ENCODE peak calls at places on chromosomes 16 and 17, in ten cellular contexts. F is effector memory CD4-positive, alpha-beta T cell; H is heart right ventricle; O is IMR-90; V is ovary; P is neural progenitor cell; T is iPS DF 6.9; Y is osteoblast; E is ascending aorta; I is prostate gland. S is an unnamed sample. For H3K9me3, the result is how much of the 10 kb centered on the place peaks cover.

GRCh38 chr17:38877130-38877851 is 7.4 kb downstream of the LASP1 start:
- DNase-seq in F (no peak), H (no peak), O (no peak), V (peak), P (peak), T (no peak), Y (peak), E (no peak), I (no peak), S (no peak)

GRCh38 chr16:80164881-80165280 is 375.9 kb upstream of the DYNLRB2 start:
- DNase-seq in F (no peak), H (no peak), O (no peak), V (no peak), P (no peak), T (no peak), Y (no peak), E (no peak), I (no peak), S (no peak)

GRCh38 chr17:42744283-42744805 is 496 bp downstream of the EZH1 start:
- DNase-seq in F (peak), H (peak), O (peak), V (peak), P (no peak), T (no peak), Y (peak), E (peak), I (peak), S (peak)

GRCh38 chr17:69402052-69402451 is 12.4 kb upstream of the MAP2K6 start:
- DNase-seq in F (no peak), H (no peak), O (no peak), V (no peak), P (no peak), T (no peak), Y (no peak), E (no peak), I (no peak), S (no peak)

GRCh38 chr17:29567362-29568330 is 809 bp upstream of the ABHD15 start:
- DNase-seq in F (peak), H (peak), O (peak), V (peak), P (peak), T (no peak), Y (peak), E (no peak), I (peak), S (peak)

GRCh38 chr16:88773812-88774291 is 11.2 kb downstream of the PIEZO1 start:
- DNase-seq in F (no peak), H (peak), O (peak), V (peak), P (peak), T (no peak), Y (peak), E (no peak), I (no peak), S (no peak)

GRCh38 chr16:13845232-13845631 is 74.7 kb upstream of the ERCC4 start:
- DNase-seq in F (no peak), H (no peak), O (no peak), V (no peak), P (no peak), T (no peak), Y (no peak), E (no peak), I (no peak), S (no peak)

GRCh38 chr16:84175351-84176081 is 11.3 kb downstream of the TAF1C start:
- DNase-seq in F (no peak), H (no peak), O (peak), V (peak), P (peak), T (peak), Y (peak), E (no peak), I (peak), S (no peak)

GRCh38 chr16:76780556-76780955 is 410.4 kb upstream of the MON1B start:
- DNase-seq in F (no peak), H (no peak), O (no peak), V (no peak), P (no peak), T (no peak), Y (no peak), E (no peak), I (peak), S (no peak)

GRCh38 chr17:75665981-75666380 is 973 bp downstream of the RECQL5 start:
- DNase-seq in F (no peak), H (no peak), O (no peak), V (peak), P (no peak), T (no peak), Y (no peak), E (no peak), I (no peak), S (no peak)

GRCh38 chr16:149024-149675 is 3.3 kb upstream of the HBZ start:
- DNase-seq in F (no peak), H (no peak), O (peak), V (no peak), P (no peak), T (no peak), Y (peak), E (no peak), I (no peak), S (no peak)

GRCh38 chr16:19783363-19783762 is 65.3 kb downstream of the IQCK start:
- DNase-seq in F (no peak), H (no peak), O (no peak), V (no peak), P (no peak), T (no peak), Y (no peak), E (no peak), I (no peak), S (no peak)

GRCh38 chr16:66923247-66923851 is 2.0 kb downstream of the RRAD start:
- DNase-seq in F (no peak), H (peak), O (peak), V (peak), P (no peak), T (no peak), Y (peak), E (peak), I (no peak), S (no peak)

GRCh38 chr16:67164599-67165061 is at the start of gene HSF4:
- DNase-seq in F (no peak), H (no peak), O (no peak), V (peak), P (peak), T (no peak), Y (peak), E (no peak), I (peak), S (no peak)

GRCh38 chr17:62869885-62870580 is 61.9 kb upstream of the MARCHF10 start:
- DNase-seq in F (no peak), H (no peak), O (peak), V (no peak), P (peak), T (peak), Y (peak), E (no peak), I (no peak), S (peak)

GRCh38 chr16:3812469-3813172 is 67.9 kb downstream of the CREBBP start:
- DNase-seq in F (no peak), H (no peak), O (no peak), V (no peak), P (no peak), T (no peak), Y (no peak), E (no peak), I (no peak), S (no peak)

GRCh38 chr16:79316004-79316458 is 284.5 kb downstream of the MAF start:
- DNase-seq in F (no peak), H (no peak), O (no peak), V (no peak), P (no peak), T (no peak), Y (no peak), E (no peak), I (no peak), S (no peak)

GRCh38 chr16:73669535-73670274 is 621.8 kb upstream of the ZFHX3 start:
- DNase-seq in F (no peak), H (no peak), O (no peak), V (no peak), P (no peak), T (no peak), Y (no peak), E (no peak), I (no peak), S (no peak)

GRCh38 chr17:83151056-83151441 is 71.6 kb downstream of the METRNL start:
- DNase-seq in F (no peak), H (no peak), O (no peak), V (no peak), P (no peak), T (no peak), Y (no peak), E (no peak), I (no peak), S (no peak)
- H3K9me3 ChIP-seq in F (under half), H (under half), O (under half), V (under half), P (under half), T (under half), Y (under half), E (under half), I (under half), S (under half)

DNA sequence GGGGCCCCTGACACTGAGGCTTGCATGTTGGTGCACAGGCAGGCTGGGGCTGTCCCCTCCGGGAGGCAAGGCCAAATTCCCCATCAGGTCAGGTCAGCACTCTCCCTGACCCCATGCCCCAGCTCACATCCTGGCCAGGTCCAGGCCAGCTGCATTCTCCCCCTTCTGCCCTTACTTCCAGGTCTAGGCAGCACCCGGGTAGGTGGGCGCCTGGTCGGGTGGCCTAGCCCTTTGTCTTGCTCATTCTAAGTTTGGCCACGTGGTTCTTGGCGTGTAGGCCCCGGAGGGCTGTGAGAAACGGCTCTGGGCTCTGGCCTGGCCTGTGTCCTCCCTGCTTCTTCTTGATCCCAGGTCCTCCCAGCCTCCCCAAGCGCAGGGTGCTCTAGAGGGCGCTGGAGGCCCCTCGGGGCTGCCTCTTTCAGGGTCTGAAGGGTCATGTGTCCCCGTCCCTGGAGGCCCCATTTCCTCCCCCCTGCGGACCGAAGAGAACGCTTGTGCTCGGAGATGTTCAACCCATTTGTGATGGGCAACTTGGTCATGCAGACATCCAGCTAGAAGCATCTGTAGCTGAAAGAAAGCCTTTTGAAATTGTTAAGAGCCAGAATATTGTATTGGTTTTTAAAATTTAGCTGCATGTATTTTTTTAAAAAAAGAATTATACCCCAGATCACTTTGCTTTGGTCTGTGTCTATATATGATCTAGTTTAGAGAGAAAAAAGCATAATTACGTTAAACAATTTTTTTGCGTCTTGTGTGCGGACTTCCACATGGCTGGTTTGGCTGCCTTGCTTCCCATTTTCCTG is 6.7 kb downstream of the BAHCC1 start:
- DNase-seq in F (no peak), H (no peak), O (no peak), V (peak), P (peak), T (no peak), Y (peak), E (no peak), I (no peak), S (no peak)
- H3K4me3 ChIP-seq in F (no peak), H (peak), O (no peak), V (no peak), P (no peak), T (no peak), Y (peak), E (no peak), I (no peak), S (no peak)

GRCh38 chr17:22233382-22233781 is 541.1 kb downstream of the KCNJ18 start:
- DNase-seq in F (no peak), H (no peak), O (no peak), V (no peak), P (no peak), T (no peak), Y (no peak), E (no peak), I (no peak), S (no peak)
- H3K9me3 ChIP-seq in F (under half), H (under half), O (under half), V (under half), P (half or more), T (under half), Y (under half), E (under half), I (under half), S (under half)

GRCh38 chr17:1040216-1040600 is 43.3 kb downstream of the TIMM22 start:
- DNase-seq in F (no peak), H (no peak), O (no peak), V (no peak), P (no peak), T (no peak), Y (no peak), E (no peak), I (no peak), S (no peak)
- H3K4me3 ChIP-seq in F (no peak), H (peak), O (no peak), V (no peak), P (no peak), T (no peak), Y (no peak), E (no peak), I (no peak), S (no peak)

GRCh38 chr17:32971171-32971570 is 20.5 kb upstream of the SPACA3 start:
- DNase-seq in F (no peak), H (no peak), O (no peak), V (no peak), P (no peak), T (no peak), Y (no peak), E (no peak), I (no peak), S (no peak)

GRCh38 chr17:32980230-32980629 is 11.4 kb upstream of the SPACA3 start:
- DNase-seq in F (no peak), H (no peak), O (no peak), V (no peak), P (no peak), T (no peak), Y (no peak), E (no peak), I (no peak), S (no peak)

GRCh38 chr17:32976131-32976530 is 15.5 kb upstream of the SPACA3 start:
- DNase-seq in F (no peak), H (no peak), O (no peak), V (no peak), P (no peak), T (no peak), Y (peak), E (no peak), I (no peak), S (no peak)

DNA sequence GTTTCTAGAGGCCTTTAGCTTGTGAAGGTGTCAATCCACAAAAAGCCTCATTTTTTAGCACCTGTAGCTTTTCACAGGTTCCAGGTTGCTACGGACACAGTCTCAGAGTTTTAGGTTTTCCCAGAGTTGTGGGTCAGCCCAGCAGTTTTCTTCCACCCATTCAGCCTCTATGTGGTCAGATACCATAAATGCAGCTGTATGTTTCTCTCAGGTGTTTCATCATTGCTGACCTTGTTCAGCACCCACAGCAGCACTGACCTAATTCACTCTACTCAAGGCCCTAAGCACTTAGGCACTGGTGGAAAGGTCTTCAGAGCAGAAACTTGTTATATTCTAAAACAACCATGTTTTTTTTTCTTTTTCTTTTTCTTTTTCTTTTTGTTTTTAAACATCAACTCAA is 15.0 kb upstream of the SPACA3 start:
- DNase-seq in F (no peak), H (no peak), O (no peak), V (no peak), P (no peak), T (no peak), Y (peak), E (no peak), I (no peak), S (no peak)
- H3K9me3 ChIP-seq in F (under half), H (under half), O (under half), V (under half), P (under half), T (under half), Y (under half), E (under half), I (under half), S (under half)

DNA sequence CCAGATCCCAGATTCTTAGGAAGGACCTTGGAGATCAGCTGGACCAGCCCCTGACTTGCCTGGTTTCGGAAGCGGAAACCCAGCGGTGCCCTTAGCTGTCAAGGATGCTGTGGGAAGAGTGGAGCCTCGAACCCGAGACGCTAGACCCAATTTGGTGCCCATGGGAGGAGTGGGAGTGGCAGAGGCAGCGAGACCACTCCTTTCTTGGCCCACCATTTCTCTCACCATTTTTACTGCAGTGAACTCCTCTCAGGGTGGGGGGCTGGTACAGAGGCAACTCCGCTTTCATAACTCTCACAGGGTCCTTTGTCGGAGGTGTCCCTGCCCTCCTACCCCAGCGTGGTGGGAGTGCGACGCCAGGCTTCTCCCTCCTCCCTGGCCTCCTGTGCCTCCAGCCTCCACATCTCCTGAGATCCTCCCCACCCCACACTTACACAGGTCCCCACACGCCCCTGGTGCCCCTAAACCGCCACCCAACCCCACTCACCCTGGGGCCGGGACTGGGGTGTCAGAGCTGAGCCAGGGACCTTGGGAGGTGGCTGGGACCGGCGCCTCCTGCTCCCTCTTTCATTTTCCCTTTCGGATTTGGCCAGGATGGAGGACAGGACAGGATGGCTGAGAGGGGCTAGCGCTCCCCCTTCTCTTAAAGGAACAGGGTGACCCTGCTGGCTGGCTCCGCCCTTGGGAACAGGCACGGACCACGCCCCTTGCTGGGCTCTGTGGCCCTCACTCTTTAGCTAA is at the start of gene GJD3:
- DNase-seq in F (no peak), H (peak), O (no peak), V (no peak), P (peak), T (no peak), Y (peak), E (no peak), I (no peak), S (no peak)
- H3K4me3 ChIP-seq in F (peak), H (peak), O (peak), V (peak), P (peak), T (peak), Y (peak), E (peak), I (peak), S (peak)

GRCh38 chr16:62831235-62831634 is 795.0 kb upstream of the CDH8 start:
- DNase-seq in F (no peak), H (no peak), O (no peak), V (no peak), P (no peak), T (no peak), Y (no peak), E (no peak), I (no peak), S (no peak)
- H3K9me3 ChIP-seq in F (under half), H (under half), O (under half), V (under half), P (under half), T (under half), Y (under half), E (under half), I (under half), S (under half)

DNA sequence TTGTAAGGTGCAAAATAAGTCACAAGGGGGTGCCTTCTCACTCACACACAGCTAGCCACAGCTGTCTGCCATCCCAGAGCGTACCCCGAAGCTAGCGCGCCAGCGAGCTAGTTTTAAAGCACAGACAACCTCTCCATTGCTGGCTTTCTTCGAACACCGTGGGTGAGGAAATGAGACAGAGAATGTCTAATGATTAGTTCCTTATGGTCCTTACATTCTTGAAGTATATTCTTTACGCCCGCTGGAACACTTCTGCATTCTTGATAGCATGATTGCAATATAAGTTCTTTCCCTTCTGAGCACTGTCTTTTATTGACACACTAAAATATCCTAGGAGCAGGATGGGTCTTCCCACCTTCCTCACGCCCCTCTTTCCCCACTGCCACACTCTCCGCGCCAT is 251.2 kb downstream of the NTN1 start:
- DNase-seq in F (no peak), H (no peak), O (no peak), V (no peak), P (no peak), T (no peak), Y (no peak), E (no peak), I (no peak), S (no peak)
- H3K4me3 ChIP-seq in F (no peak), H (no peak), O (no peak), V (no peak), P (no peak), T (no peak), Y (no peak), E (no peak), I (no peak), S (no peak)

GRCh38 chr17:72372185-72372584 is 251.4 kb downstream of the SOX9 start:
- DNase-seq in F (no peak), H (no peak), O (peak), V (no peak), P (no peak), T (no peak), Y (peak), E (no peak), I (no peak), S (no peak)
- H3K9me3 ChIP-seq in F (under half), H (under half), O (under half), V (under half), P (under half), T (under half), Y (under half), E (under half), I (under half), S (under half)

GRCh38 chr16:2664522-2665096 is 17.7 kb upstream of the KCTD5 start:
- DNase-seq in F (no peak), H (no peak), O (no peak), V (no peak), P (no peak), T (no peak), Y (no peak), E (no peak), I (peak), S (no peak)
- H3K4me3 ChIP-seq in F (no peak), H (no peak), O (no peak), V (no peak), P (no peak), T (no peak), Y (no peak), E (no peak), I (no peak), S (no peak)